ENCODE peak calls at places on chromosomes 6 and 20, in five cellular contexts. S, X, M, F and K are unnamed samples.

GRCh38 chr20:41017448-41018042 is 11.1 kb upstream of the TOP1 start:
- DNase-seq in S (no peak), X (no peak), M (peak; percentile 68), F (no peak), K (peak; percentile 93)

GRCh38 chr6:9979996-9980395 is 434.9 kb downstream of the TFAP2A start:
- DNase-seq in S (no peak), X (no peak), M (no peak), F (no peak), K (no peak)

GRCh38 chr20:45918779-45919535 is 7.0 kb upstream of the PLTP start:
- DNase-seq in S (no peak), X (no peak), M (no peak), F (no peak), K (no peak)

GRCh38 chr20:63102720-63103375 is 96.1 kb upstream of the BHLHE23 start:
- DNase-seq in S (peak; percentile 67), X (peak; percentile 71), M (no peak), F (peak; percentile 68), K (no peak)

GRCh38 chr20:14418441-14418840 is 81.0 kb upstream of the FLRT3 start:
- DNase-seq in S (no peak), X (no peak), M (no peak), F (no peak), K (no peak)

GRCh38 chr6:134590449-134590848 is 272.5 kb upstream of the SGK1 start:
- DNase-seq in S (peak; percentile 29), X (no peak), M (peak; percentile 76), F (no peak), K (no peak)

GRCh38 chr6:99592900-99593299 is 13.7 kb upstream of the PRDM13 start:
- DNase-seq in S (no peak), X (no peak), M (no peak), F (no peak), K (no peak)

GRCh38 chr20:48148020-48148419 is 362.7 kb upstream of the SULF2 start:
- DNase-seq in S (no peak), X (no peak), M (no peak), F (no peak), K (no peak)

GRCh38 chr20:2873747-2874041 is 413 bp downstream of the PTPRA start:
- DNase-seq in S (no peak), X (peak; percentile 84), M (no peak), F (peak; percentile 77), K (peak; percentile 59)

GRCh38 chr6:116666869-116667268 is 1.7 kb downstream of the ZUP1 start:
- DNase-seq in S (no peak), X (no peak), M (no peak), F (no peak), K (no peak)

GRCh38 chr6:152471459-152472070 is 165.6 kb downstream of the SYNE1 start:
- DNase-seq in S (peak; percentile 1), X (no peak), M (no peak), F (no peak), K (no peak)

GRCh38 chr6:155188707-155189496 is 74.9 kb upstream of the CLDN20 start:
- DNase-seq in S (no peak), X (no peak), M (no peak), F (no peak), K (no peak)

GRCh38 chr6:166956444-166957086 is at the start of gene RNASET2:
- DNase-seq in S (peak; percentile 79), X (peak; percentile 99), M (peak; percentile 23), F (peak; percentile 99), K (peak; percentile 94)

GRCh38 chr6:18457065-18457817 is 70.1 kb downstream of the RNF144B start:
- DNase-seq in S (no peak), X (no peak), M (no peak), F (no peak), K (no peak)

GRCh38 chr6:38871745-38872568 is 156.8 kb downstream of the DNAH8 start:
- DNase-seq in S (peak; percentile 38), X (no peak), M (no peak), F (no peak), K (peak; percentile 72)

GRCh38 chr20:64049060-64049886 is at the start of gene SOX18:
- DNase-seq in S (peak; percentile 59), X (peak; percentile 86), M (no peak), F (no peak), K (no peak)

GRCh38 chr20:32976746-32977145 is 27.5 kb downstream of the SUN5 start:
- DNase-seq in S (no peak), X (peak; percentile 21), M (no peak), F (no peak), K (peak; percentile 30)

GRCh38 chr6:16974729-16975359 is 127.0 kb upstream of the STMND1 start:
- DNase-seq in S (no peak), X (no peak), M (no peak), F (no peak), K (no peak)

GRCh38 chr6:139376604-139377218 is 2.3 kb upstream of the CITED2 start:
- DNase-seq in S (peak; percentile 44), X (no peak), M (no peak), F (no peak), K (peak; percentile 80)

GRCh38 chr6:150604467-150604866 is 4.8 kb downstream of the PLEKHG1 start:
- DNase-seq in S (no peak), X (no peak), M (no peak), F (no peak), K (no peak)

GRCh38 chr6:52609968-52610367 is 33.1 kb upstream of the TRAM2 start:
- DNase-seq in S (no peak), X (no peak), M (no peak), F (no peak), K (no peak)

GRCh38 chr6:158993639-158994038 is 6.4 kb downstream of the RSPH3 start:
- DNase-seq in S (no peak), X (no peak), M (no peak), F (no peak), K (no peak)

DNA sequence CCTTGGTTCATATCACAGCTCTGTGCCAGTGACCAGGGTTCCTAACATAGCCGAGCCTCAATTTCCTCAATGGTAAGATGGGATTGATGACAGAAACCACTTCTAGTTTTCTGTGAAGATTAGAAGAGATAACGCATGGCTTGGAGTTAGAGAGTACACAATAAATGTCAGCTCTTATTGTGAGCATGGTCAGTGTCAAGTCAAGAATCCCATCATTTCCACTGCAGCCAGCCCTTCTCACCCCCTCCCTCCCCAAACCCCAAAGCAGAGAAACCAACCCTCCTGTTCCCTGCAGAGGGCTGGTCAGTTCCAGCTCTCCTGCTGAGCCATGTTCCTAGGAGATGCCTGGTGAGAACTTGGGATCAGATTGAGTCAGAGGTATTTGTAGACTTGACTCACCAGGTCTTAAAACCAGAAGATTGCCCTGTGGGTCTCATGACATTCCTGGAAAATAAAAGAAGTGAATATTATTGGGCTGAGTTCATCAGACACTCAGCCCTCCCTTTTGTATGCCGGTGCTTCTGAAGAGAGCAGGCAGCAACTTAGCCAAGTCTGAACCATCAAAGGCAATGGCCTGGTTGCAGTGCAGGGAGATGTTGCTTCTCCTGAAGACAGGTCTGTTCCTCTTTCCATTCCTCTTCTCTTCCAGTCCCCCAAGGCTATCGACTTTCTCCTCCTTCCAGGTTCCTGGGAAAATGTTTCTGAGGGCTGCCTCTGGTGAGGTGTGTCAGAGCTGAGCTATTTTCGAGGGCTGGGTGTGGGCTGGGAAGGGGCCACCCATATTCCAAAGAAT is 278.1 kb upstream of the SUPT3H start:
- DNase-seq in S (peak; percentile 82), X (no peak), M (peak; percentile 90), F (no peak), K (no peak)
- H3K4me1 ChIP-seq in S (peaks cover 38% of the 10 kb centered on the region), X (no peaks in the 10 kb centered on the region), M (peaks cover 43% of the 10 kb centered on the region), F (no peaks in the 10 kb centered on the region), K (no peaks in the 10 kb centered on the region)

DNA sequence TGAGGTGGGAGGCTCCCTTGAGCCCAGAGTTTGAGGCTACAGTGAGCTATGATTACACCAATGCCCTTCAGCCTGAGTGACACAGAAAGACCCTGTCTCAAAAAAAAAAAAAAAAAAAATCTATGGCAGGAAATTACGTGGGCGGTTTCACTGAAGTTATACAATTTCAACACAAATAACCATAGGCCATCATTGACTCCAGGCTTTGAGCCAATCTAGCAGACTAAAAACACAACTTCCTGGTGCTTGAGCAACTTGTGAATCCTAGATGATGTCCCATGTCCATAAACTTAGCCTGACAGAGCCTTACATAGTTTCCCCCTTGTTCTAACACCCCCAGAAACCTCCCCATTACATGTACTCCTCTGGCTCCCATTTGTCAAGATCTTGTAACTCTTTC is 131.8 kb downstream of the QRSL1 start:
- DNase-seq in S (no peak), X (no peak), M (no peak), F (no peak), K (no peak)
- H3K9me3 ChIP-seq in S (peaks cover 3% of the 10 kb centered on the region), X (no peaks in the 10 kb centered on the region), M (no peaks in the 10 kb centered on the region), F (no peaks in the 10 kb centered on the region), K (no peaks in the 10 kb centered on the region)

DNA sequence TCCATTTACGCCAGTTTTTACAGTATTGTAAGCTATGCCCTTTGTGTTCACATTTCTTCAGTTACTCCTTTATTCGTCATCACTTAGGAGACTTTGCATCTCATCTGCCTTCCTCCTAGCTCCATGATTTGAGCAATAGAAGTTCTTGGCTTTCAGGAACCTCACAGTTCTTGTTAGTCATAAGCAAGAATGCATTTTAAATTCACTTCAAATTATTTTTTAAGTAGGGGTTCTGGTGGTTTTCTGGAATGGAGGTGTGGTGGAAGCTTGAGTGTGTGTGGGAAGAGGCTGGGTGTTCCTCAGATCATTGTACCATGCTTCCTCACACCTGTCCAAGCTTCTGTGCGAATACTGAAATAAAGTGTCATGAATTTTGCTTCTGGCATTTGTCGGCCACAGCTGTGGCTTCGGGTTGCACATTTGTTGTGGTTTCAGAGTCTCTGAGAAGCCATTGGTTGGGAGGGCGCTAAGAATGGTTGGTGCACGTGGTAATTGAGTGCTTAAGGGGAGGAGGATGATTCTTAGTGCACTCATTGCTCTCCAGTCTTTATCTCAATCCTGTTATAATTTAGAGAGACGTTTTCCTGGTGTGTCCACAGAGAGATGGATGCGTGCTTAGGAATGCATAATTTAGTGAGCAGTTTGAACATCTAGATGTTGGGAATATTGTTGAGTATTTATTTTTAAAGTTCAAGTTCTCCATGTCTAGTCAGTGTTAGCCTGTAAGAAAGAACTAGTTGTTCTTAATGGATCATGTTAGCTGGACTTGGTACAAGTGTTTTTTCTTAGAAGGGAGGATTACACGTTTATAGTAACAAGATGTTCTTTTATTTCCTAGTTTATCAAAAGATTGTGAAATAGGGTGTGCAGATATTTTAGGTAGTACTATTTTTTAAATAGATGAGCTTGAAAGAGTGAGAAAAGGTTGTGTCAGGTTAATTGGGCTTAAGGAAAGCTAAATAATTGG is 31.9 kb downstream of the FOXO3 start:
- DNase-seq in S (no peak), X (no peak), M (peak; percentile 71), F (no peak), K (no peak)
- H3K4me1 ChIP-seq in S (peaks cover 38% of the 10 kb centered on the region), X (peaks cover 76% of the 10 kb centered on the region), M (peaks cover 69% of the 10 kb centered on the region), F (peaks cover 60% of the 10 kb centered on the region), K (no peaks in the 10 kb centered on the region)

DNA sequence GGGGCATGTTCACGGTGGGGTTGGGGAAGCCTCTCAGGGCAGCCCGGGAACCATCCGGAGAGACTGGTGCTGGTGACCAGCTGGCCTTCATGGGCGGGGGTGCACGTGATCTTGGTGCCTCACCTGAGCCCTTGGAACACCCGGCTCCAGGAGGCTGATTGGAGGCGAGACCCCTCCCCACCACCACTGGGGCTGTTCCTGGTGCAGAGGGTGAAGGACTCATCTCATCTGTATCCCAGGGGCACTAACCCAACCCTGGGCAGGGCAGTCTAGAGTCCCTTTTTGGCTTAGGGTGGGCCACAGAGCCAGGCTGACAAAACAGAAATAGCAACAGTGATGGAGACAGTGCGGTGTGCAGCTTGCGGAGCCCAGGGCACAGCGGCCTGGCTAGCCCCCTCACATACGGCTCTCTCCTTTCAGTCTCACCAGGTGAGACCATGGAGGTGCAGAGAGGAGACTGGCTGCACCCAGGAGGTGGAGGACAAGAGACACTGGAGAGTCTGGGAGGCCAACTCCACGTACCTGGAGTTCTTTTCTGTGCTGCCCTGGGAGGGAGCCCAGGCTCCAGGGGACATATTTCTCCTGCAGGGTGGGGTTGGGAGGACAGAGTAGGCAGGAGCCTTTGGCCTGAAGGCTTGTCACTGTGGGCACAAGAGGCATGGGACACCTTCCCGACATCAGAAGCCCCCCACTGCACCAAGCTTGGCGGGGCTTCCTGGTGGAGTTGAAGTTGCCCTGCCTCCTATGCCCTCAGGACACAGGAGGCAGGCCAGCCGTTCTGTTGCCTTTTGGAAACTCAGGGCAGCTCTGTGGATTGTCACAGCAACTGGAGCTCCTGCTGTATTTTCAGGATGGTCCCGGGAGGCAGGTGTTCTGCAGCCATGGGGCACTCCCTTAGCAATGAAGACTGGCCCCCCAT is 106.0 kb downstream of the SYCP2 start:
- DNase-seq in S (no peak), X (peak; percentile 55), M (no peak), F (no peak), K (peak; percentile 38)
- H3K9me3 ChIP-seq in S (no peaks in the 10 kb centered on the region), X (no peaks in the 10 kb centered on the region), M (no peaks in the 10 kb centered on the region), F (no peaks in the 10 kb centered on the region), K (no peaks in the 10 kb centered on the region)